ENCODE peak calls at places on chromosomes 7 and 10, in ten cellular contexts. B, M, K, T, F, L, V, Q, U and O are unnamed samples.

GRCh38 chr10:126247454-126247975 is 140.8 kb downstream of the ADAM12 start:
- DNase-seq in B (no peak), M (no peak), K (peak), T (peak), F (peak), L (peak), V (no peak), Q (peak), U (no peak), O (peak)

GRCh38 chr10:57338823-57339558 is 928.7 kb downstream of the IPMK start:
- DNase-seq in B (no peak), M (no peak), K (peak), T (no peak), F (peak), L (no peak), V (no peak), Q (no peak), U (peak), O (peak)

GRCh38 chr7:48424731-48425130 is 253.5 kb downstream of the ABCA13 start:
- DNase-seq in B (peak), M (no peak), K (peak), T (no peak), F (peak), L (no peak), V (no peak), Q (no peak), U (no peak), O (no peak)

GRCh38 chr10:30849636-30850035 is 182.0 kb downstream of the ZNF438 start:
- DNase-seq in B (no peak), M (no peak), K (no peak), T (no peak), F (no peak), L (no peak), V (no peak), Q (no peak), U (no peak), O (no peak)

GRCh38 chr10:132186488-132187413 is at the start of gene DPYSL4:
- DNase-seq in B (no peak), M (no peak), K (peak), T (no peak), F (no peak), L (no peak), V (no peak), Q (no peak), U (no peak), O (no peak)

GRCh38 chr7:79591275-79591623 is 137.8 kb upstream of the MAGI2 start:
- DNase-seq in B (no peak), M (no peak), K (no peak), T (no peak), F (no peak), L (no peak), V (no peak), Q (no peak), U (no peak), O (no peak)

GRCh38 chr7:48042216-48042615 is 6.9 kb downstream of the C7orf57 start:
- DNase-seq in B (no peak), M (no peak), K (no peak), T (no peak), F (peak), L (no peak), V (no peak), Q (no peak), U (no peak), O (no peak)

GRCh38 chr10:34854147-34854601 is 39.1 kb upstream of the PARD3 start:
- DNase-seq in B (no peak), M (no peak), K (peak), T (no peak), F (peak), L (peak), V (no peak), Q (peak), U (no peak), O (no peak)

GRCh38 chr7:136528329-136528728 is 340.1 kb upstream of the CHRM2 start:
- DNase-seq in B (no peak), M (no peak), K (no peak), T (no peak), F (peak), L (no peak), V (no peak), Q (no peak), U (no peak), O (no peak)

GRCh38 chr10:67666416-67667043 is 29.5 kb downstream of the CTNNA3 start:
- DNase-seq in B (no peak), M (no peak), K (peak), T (no peak), F (peak), L (no peak), V (no peak), Q (no peak), U (no peak), O (no peak)

GRCh38 chr10:49620286-49620810 is 6.5 kb downstream of the CHAT start:
- DNase-seq in B (no peak), M (no peak), K (no peak), T (no peak), F (no peak), L (no peak), V (no peak), Q (no peak), U (no peak), O (no peak)

GRCh38 chr10:5945561-5946418 is 31.6 kb downstream of the IL15RA start:
- DNase-seq in B (no peak), M (peak), K (no peak), T (peak), F (peak), L (peak), V (no peak), Q (peak), U (no peak), O (peak)

GRCh38 chr10:125057158-125058001 is 103.0 kb downstream of the CTBP2 start:
- DNase-seq in B (peak), M (no peak), K (no peak), T (peak), F (peak), L (peak), V (no peak), Q (peak), U (no peak), O (peak)

GRCh38 chr7:95279417-95279816 is 44.9 kb downstream of the PON1 start:
- DNase-seq in B (no peak), M (no peak), K (no peak), T (no peak), F (no peak), L (no peak), V (no peak), Q (no peak), U (no peak), O (no peak)

GRCh38 chr7:124106575-124106974 is 73.7 kb upstream of the TMEM229A start:
- DNase-seq in B (no peak), M (no peak), K (no peak), T (no peak), F (no peak), L (no peak), V (no peak), Q (no peak), U (no peak), O (no peak)

GRCh38 chr10:128463991-128464755 is 337.9 kb upstream of the MKI67 start:
- DNase-seq in B (peak), M (peak), K (no peak), T (peak), F (peak), L (peak), V (no peak), Q (no peak), U (peak), O (no peak)

GRCh38 chr10:100913470-100913865 is 705 bp downstream of the SLF2 start:
- DNase-seq in B (no peak), M (no peak), K (no peak), T (no peak), F (no peak), L (no peak), V (no peak), Q (no peak), U (no peak), O (no peak)

GRCh38 chr7:98163704-98164478 is 47.3 kb upstream of the BHLHA15 start:
- DNase-seq in B (no peak), M (peak), K (no peak), T (peak), F (peak), L (peak), V (no peak), Q (no peak), U (no peak), O (peak)

GRCh38 chr10:10055656-10056445 is 961.8 kb upstream of the CELF2 start:
- DNase-seq in B (no peak), M (no peak), K (no peak), T (no peak), F (peak), L (no peak), V (no peak), Q (no peak), U (no peak), O (no peak)

GRCh38 chr10:98170249-98171117 is 36.0 kb downstream of the R3HCC1L start:
- DNase-seq in B (no peak), M (peak), K (peak), T (peak), F (peak), L (peak), V (no peak), Q (peak), U (peak), O (peak)

GRCh38 chr10:29862926-29863614 is 196.3 kb downstream of the JCAD start:
- DNase-seq in B (no peak), M (no peak), K (no peak), T (no peak), F (peak), L (no peak), V (no peak), Q (peak), U (no peak), O (no peak)

GRCh38 chr7:135853499-135853898 is 104.9 kb upstream of the FAM180A start:
- DNase-seq in B (no peak), M (no peak), K (no peak), T (no peak), F (no peak), L (no peak), V (no peak), Q (no peak), U (no peak), O (no peak)

GRCh38 chr7:141522657-141523342 is 28.4 kb upstream of the AGK start:
- DNase-seq in B (no peak), M (no peak), K (no peak), T (no peak), F (no peak), L (no peak), V (no peak), Q (no peak), U (no peak), O (no peak)

GRCh38 chr10:7301039-7301768 is 109.6 kb downstream of the SFMBT2 start:
- DNase-seq in B (no peak), M (no peak), K (peak), T (no peak), F (no peak), L (no peak), V (no peak), Q (no peak), U (no peak), O (no peak)

GRCh38 chr10:33365314-33365713 is 30.8 kb upstream of the NRP1 start:
- DNase-seq in B (no peak), M (no peak), K (no peak), T (no peak), F (peak), L (no peak), V (no peak), Q (no peak), U (no peak), O (no peak)

GRCh38 chr10:1968257-1969025 is 231.1 kb upstream of the ADARB2 start:
- DNase-seq in B (peak), M (no peak), K (no peak), T (no peak), F (no peak), L (no peak), V (no peak), Q (no peak), U (no peak), O (no peak)

GRCh38 chr7:155349601-155350331 is 52.1 kb downstream of the INSIG1 start:
- DNase-seq in B (no peak), M (no peak), K (no peak), T (no peak), F (no peak), L (no peak), V (no peak), Q (no peak), U (no peak), O (no peak)

GRCh38 chr7:137164251-137164650 is 179.3 kb downstream of the PTN start:
- DNase-seq in B (no peak), M (no peak), K (no peak), T (no peak), F (no peak), L (no peak), V (no peak), Q (no peak), U (no peak), O (no peak)

GRCh38 chr10:79434223-79434687 is 11.2 kb downstream of the ZCCHC24 start:
- DNase-seq in B (no peak), M (peak), K (no peak), T (no peak), F (peak), L (peak), V (no peak), Q (peak), U (no peak), O (no peak)

DNA sequence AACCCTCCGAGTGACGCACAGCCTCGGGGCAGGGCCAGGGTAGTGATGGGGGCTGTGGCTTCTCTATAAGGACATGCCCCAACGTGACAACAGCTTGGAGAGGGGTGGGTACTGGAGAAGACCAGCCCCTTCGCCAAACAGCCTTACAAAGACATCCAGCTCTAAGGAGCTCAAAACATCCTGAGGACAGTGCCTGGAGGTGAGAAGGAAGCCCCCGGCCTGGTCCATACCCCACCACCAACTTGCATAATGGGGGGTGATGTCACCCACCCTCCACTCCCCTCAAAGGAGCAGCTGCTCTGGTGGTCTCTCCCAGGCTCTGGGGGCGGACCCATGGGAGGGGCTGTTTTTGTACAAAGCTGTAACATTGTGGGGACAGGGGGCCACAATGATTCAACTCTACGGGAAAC is 15.1 kb downstream of the PRSS2 start:
- DNase-seq in B (no peak), M (no peak), K (no peak), T (peak), F (no peak), L (no peak), V (no peak), Q (no peak), U (no peak), O (no peak)
- H3K27ac ChIP-seq in B (no peak), M (no peak), K (no peak), T (no peak), F (no peak), L (no peak), V (no peak), Q (no peak), U (no peak), O (no peak)

DNA sequence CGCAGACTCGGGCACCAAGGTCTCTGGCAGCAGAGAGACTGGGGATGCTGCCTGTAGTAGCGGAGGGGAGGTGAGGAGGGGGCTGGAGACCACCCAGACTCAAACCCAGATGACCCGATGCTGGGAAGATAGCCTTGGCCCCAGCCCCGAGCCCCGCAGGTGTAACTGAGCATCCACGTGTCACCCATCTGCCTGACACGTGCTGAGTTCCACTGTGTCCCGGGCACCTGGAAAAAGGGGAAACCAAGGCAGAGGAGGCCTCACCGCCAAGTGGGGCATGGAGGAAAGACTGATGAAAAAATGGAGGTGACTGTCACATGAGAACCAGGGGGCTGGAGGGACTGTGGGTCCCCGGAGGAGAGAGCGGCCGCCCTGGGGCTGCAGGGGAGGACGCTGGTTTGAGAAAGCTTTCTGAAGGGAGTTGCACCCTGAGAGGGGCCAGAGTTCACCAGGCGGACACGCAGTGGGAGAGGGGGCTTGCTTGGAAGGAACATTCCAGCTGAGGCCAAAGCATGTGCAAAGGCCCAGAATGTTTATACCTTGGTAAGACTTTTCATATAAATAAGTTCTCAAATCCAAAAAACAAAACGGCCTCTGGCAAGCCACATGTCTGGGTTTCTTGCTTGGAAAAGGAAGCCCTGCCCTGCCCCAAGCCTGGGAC is 27.4 kb upstream of the ELN start:
- DNase-seq in B (no peak), M (no peak), K (no peak), T (no peak), F (peak), L (no peak), V (no peak), Q (no peak), U (no peak), O (no peak)
- TF ChIP-seq POLR2A in B (no peak), M (no peak), K (no peak), T (no peak), F (no peak), L (no peak), V (no peak), Q (no peak), U (no peak), O (no peak)

GRCh38 chr7:31873816-31874597 is 187.0 kb downstream of the PPP1R17 start:
- DNase-seq in B (no peak), M (no peak), K (no peak), T (no peak), F (no peak), L (no peak), V (no peak), Q (no peak), U (peak), O (no peak)

GRCh38 chr7:31878875-31879274 is 191.3 kb downstream of the PDE1C start:
- DNase-seq in B (no peak), M (no peak), K (no peak), T (no peak), F (no peak), L (no peak), V (no peak), Q (no peak), U (no peak), O (no peak)

GRCh38 chr7:31874631-31875374 is 187.8 kb downstream of the PPP1R17 start:
- DNase-seq in B (no peak), M (no peak), K (no peak), T (no peak), F (no peak), L (no peak), V (no peak), Q (no peak), U (no peak), O (no peak)

GRCh38 chr7:31875424-31875823 is 188.4 kb downstream of the PPP1R17 start:
- DNase-seq in B (no peak), M (no peak), K (no peak), T (no peak), F (no peak), L (no peak), V (no peak), Q (no peak), U (no peak), O (no peak)
- H3K27ac ChIP-seq in B (no peak), M (no peak), K (peak), T (no peak), F (no peak), L (no peak), V (no peak), Q (peak), U (no peak), O (no peak)

GRCh38 chr10:17201165-17202013 is at the start of gene TRDMT1:
- DNase-seq in B (peak), M (peak), K (peak), T (peak), F (peak), L (peak), V (peak), Q (peak), U (no peak), O (peak)
- TF ChIP-seq POLR2A in B (peak), M (peak), K (peak), T (peak), F (peak), L (peak), V (peak), Q (no peak), U (peak), O (peak)